ENCODE peak calls at places on chromosomes 2 and 18, in seven cellular contexts. K, H, P, Z, U, J and X are unnamed samples. For H3K4me1, the result is how much of the 10 kb centered on the place peaks cover.

GRCh38 chr2:107553534-107553933 is 273.2 kb upstream of the RGPD4 start:
- DNase-seq in P (no peak), K (no peak), H (no peak), Z (peak), J (peak), U (no peak), X (no peak)

GRCh38 chr2:128360711-128361110 is 42.0 kb upstream of the HS6ST1 start:
- DNase-seq in Z (no peak), P (no peak), U (no peak), J (no peak), K (no peak), H (no peak), X (no peak)

GRCh38 chr18:28041366-28041765 is 135.6 kb downstream of the CDH2 start:
- DNase-seq in Z (peak), J (no peak), K (no peak), U (no peak), P (peak), H (peak), X (no peak)

GRCh38 chr2:173929441-173929840 is 35.7 kb downstream of the SP3 start:
- DNase-seq in Z (no peak), J (no peak), H (peak), K (no peak), U (no peak), P (peak), X (no peak)

GRCh38 chr2:163719278-163719677 is 16.5 kb downstream of the FIGN start:
- DNase-seq in U (no peak), Z (no peak), J (no peak), K (no peak), P (no peak), H (no peak), X (no peak)

GRCh38 chr18:5463390-5463789 is 80.4 kb downstream of the EPB41L3 start:
- DNase-seq in K (peak), P (no peak), U (no peak), Z (peak), H (peak), J (peak), X (no peak)

GRCh38 chr2:42844901-42845685 is 52.7 kb upstream of the HAAO start:
- DNase-seq in J (no peak), H (peak), Z (peak), U (no peak), P (no peak), K (no peak), X (peak)

GRCh38 chr2:20614201-20615045 is 36.5 kb downstream of the HS1BP3 start:
- DNase-seq in P (no peak), J (peak), K (no peak), H (no peak), U (no peak), Z (peak), X (peak)

GRCh38 chr2:220787251-220787650 is 784.9 kb downstream of the EPHA4 start:
- DNase-seq in H (no peak), K (no peak), J (no peak), P (peak), Z (peak), U (no peak), X (no peak)

GRCh38 chr2:74735544-74735943 is 81.5 kb downstream of the SEMA4F start:
- DNase-seq in H (no peak), U (no peak), K (no peak), J (no peak), P (no peak), Z (no peak), X (peak)

GRCh38 chr2:12291303-12291702 is 425.4 kb upstream of the TRIB2 start:
- DNase-seq in K (no peak), H (no peak), Z (no peak), U (no peak), J (no peak), P (no peak), X (no peak)

GRCh38 chr2:216863029-216863428 is 3.2 kb upstream of the TNP1 start:
- DNase-seq in J (no peak), K (no peak), P (no peak), Z (no peak), U (no peak), H (no peak), X (no peak)

DNA sequence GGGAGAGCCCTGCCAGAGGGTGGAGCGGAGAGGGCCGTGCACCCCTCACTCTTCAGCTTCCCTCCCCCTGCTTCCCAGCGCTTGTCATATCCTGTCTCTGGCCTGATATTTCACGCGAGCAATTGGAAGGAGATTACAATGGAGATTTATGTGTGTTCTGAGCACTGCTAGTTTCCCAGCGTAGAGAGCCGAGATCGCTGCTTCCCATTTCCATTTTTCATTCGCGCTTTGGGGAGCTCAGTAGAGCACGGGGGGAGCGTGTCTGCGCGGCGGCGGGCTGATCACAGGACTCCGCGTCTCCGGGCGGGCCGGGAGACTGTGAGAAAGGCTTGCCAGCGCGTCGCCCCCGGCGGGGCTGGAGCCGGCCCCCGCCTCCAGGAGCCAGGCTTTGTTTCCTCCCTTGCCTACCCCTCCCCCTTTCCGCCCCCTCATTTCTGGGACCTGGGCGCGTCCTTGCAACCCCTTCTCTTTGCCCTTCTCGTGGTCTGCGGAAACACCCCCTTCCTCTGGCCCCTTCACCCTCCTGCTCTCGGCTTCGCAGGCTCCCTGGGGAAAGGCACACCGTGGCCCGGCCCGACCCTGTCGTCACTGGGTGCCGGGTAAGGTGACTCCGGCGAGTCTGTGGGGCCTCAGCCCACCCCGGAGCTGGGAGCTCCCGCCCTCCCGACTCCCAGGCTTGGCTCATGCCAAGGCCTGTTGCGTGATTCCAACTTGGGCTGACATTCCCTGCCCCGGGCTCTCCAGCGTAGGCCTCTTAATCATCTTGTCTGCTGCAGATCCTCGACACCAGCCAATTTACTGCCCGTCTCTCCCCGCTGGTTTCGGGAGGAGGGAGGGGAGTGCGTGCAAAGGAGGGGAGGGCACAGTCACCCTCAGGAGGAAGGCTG is 5.8 kb downstream of the DLX2 start:
- DNase-seq in H (peak), Z (peak), J (no peak), U (no peak), K (no peak), P (peak), X (peak)
- H3K4me1 ChIP-seq in H (half or more), Z (under half), J (under half), U (half or more), K (half or more), P (half or more), X (under half)

DNA sequence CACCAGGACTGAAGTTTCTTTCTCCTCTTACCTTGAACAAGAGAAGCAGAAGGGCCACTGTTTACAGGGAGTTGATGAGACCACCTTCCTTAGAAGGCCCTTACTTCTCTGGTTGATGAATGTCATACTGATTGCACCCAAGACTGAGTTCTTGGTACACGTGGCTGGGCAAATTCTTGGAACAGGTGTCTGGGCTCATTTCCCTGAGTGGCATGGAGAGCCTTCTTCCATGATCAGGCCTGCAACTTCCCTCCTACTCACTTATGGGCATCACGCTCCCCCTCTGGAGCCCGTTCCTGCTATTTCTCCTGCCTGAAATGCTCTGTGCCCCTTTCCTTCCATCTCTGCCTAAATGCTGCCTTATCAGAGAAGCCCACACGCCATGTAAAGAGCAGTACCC is 110.3 kb downstream of the PTPRM start:
- DNase-seq in H (no peak), J (no peak), K (no peak), P (no peak), Z (no peak), U (no peak), X (no peak)
- H3K4me1 ChIP-seq in H (under half), J (under half), K (under half), P (under half), Z (under half), U (under half), X (under half)

DNA sequence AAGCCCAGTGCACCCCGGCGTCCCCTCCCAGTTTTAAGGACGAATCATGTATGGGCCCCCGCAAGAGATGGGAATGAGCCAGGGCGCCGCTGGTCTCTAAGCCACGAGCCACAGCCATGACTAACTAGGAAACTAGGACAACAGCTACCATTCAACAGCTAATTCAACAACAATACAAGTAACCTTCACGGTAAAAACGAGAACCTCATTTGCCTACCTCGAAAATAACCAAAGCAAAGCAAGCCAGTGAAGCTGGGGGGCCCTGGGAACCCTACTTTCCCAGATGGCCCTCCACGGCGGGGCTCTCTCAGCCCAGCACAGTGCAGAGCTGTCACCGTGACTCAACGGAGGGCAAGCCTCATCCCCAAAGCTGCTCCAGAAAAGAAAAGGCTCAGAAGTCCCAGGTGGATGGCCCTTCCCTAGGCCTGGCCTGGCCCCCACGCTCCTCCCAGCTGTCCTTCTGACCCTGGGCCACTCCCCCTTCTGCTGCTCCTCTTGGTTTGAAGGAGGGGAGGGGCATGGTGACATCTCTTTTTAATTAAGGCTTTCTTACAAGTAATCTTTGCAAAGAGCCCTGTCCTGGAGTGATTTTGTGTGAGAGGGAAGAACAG is 126.3 kb downstream of the HDAC4 start:
- DNase-seq in U (no peak), J (peak), K (peak), P (peak), H (no peak), Z (peak), X (no peak)
- H3K4me1 ChIP-seq in U (under half), J (half or more), K (under half), P (half or more), H (under half), Z (under half), X (under half)

DNA sequence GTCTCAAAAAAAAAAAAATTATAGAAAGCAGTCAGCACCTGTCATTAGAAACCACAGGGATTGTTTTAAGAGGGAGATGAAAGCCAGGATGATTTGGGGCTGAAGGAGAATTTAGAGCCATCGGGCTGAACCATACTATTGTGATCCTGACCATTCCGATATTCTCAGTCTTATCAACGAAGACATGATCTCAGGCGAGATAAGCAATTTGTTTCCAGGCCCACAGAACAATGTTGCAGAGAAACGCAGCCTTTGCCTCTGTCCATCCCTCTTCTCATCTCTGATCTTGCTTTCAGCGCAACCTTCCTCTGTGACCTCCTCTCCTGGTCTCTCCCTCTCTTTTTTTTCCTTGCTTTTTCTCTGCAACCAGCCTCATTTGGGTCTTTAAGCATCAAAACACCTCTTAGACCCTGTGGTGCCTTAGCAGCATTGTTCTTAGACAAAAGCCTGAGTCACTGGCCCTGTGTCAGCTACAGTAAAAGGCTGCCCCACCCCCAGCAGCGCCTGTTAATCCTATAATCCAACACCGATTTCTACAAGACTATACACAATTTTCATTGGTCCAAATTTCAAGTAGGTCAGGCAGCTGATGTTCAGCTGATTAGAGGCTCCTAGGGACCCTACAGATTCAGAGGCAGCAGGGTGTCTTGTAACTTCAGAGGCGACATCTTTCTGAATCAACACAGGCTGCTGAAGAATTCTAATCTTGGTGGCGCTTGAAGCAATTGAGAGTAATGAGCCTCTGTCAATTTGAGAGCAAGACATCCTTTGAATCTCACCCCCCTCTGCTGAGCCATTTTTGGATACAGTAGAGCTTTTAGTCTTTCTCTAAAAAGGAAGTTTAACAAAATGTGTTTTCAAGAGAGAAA is 206.0 kb downstream of the NCK2 start:
- DNase-seq in Z (no peak), J (no peak), U (no peak), K (no peak), H (peak), P (no peak), X (peak)
- H3K4me1 ChIP-seq in Z (under half), J (under half), U (under half), K (under half), H (under half), P (under half), X (under half)

GRCh38 chr18:63195410-63196159 is 124.0 kb downstream of the BCL2 start:
- DNase-seq in H (no peak), K (no peak), P (no peak), U (no peak), Z (no peak), J (no peak), X (no peak)

GRCh38 chr18:63197246-63197791 is 122.2 kb downstream of the BCL2 start:
- DNase-seq in J (no peak), Z (no peak), H (no peak), U (no peak), P (no peak), K (no peak), X (no peak)

GRCh38 chr18:63199743-63200241 is 119.8 kb downstream of the BCL2 start:
- DNase-seq in Z (no peak), H (no peak), U (peak), K (no peak), J (no peak), P (no peak), X (no peak)

GRCh38 chr18:63198098-63198760 is 121.3 kb downstream of the BCL2 start:
- DNase-seq in J (no peak), H (no peak), Z (no peak), P (no peak), U (no peak), K (no peak), X (no peak)

DNA sequence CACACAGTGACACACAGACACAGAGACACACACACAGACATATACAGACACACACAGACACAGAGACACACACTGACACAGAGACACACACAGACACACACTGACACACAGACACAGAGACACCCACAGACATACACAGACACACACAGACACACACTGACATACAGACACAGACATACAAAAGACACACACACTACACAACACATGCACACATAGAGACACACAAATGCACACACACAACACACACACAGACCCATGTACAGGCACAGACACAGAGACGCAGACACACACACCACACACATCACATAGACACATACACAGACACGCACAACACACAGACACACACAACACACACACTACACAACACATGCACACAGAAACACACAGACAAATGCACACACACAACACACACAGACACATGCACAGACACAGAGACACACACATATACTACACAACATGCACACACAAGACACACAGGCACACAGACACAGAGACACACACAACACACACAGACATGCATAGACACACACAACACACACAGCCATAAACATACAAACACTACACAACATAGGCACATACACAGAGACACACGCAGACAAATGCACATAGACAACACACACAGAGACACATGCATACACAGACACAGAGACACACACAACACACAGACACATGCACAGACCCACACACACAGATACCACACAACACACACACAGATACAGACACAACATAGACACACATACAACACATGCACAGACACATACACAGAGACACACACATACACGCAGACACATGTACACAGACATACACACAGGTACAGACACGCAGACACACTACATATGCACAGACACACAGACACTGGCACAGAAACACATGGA is 120.5 kb downstream of the BCL2 start:
- DNase-seq in U (no peak), H (no peak), K (no peak), P (no peak), J (no peak), Z (no peak), X (no peak)
- H3K4me1 ChIP-seq in U (half or more), H (under half), K (under half), P (under half), J (under half), Z (under half), X (under half)

GRCh38 chr2:152489364-152489763 is 154.4 kb downstream of the FMNL2 start:
- DNase-seq in K (no peak), H (no peak), Z (no peak), P (no peak), J (no peak), U (no peak), X (no peak)
- H3K4me1 ChIP-seq in K (under half), H (under half), Z (under half), P (half or more), J (half or more), U (under half), X (under half)

DNA sequence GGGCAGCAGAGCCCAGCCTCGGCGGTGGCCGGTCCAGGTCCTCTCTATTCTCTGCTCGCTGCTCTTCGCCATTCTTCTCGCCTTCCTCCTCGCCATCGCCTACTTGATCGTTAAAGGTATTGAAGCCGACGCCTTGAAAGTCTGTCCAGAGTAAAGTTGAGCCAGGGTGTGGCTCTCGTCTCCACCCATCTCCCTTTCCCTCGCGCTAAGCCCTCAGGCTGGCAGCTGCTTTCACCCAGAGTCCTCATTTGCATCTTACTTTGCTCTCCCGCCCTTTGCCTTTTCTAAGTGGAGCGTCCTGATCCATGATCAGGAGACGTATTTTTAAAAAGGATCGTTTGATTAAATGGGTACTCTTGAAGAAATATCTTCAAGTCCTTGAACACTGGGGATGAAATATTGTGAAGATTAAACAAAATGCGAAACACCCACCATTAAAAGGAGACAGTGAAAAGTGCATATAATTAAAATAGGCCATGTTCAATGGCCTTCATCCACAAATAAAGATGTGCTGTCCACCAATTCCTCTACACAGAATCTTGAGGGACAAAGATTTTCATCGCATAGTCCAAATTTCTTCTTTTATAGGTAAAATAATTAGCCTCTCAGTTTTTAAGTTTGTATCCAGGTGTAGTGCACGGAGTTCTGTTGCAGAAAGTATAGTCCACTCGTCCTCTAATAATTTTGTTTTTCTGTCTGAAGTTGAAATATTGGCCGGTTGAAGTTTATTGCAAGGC is 657 bp downstream of the ARL6IP6 start:
- DNase-seq in J (peak), Z (peak), P (peak), H (peak), U (no peak), K (peak), X (peak)
- H3K4me1 ChIP-seq in J (under half), Z (under half), P (under half), H (under half), U (under half), K (under half), X (under half)

GRCh38 chr18:56358608-56359007 is 279.8 kb downstream of the TXNL1 start:
- DNase-seq in H (no peak), U (no peak), J (no peak), P (no peak), K (no peak), Z (no peak), X (no peak)

GRCh38 chr18:56351911-56352502 is 286.4 kb downstream of the TXNL1 start:
- DNase-seq in U (no peak), H (no peak), P (no peak), K (no peak), Z (no peak), J (no peak), X (no peak)

DNA sequence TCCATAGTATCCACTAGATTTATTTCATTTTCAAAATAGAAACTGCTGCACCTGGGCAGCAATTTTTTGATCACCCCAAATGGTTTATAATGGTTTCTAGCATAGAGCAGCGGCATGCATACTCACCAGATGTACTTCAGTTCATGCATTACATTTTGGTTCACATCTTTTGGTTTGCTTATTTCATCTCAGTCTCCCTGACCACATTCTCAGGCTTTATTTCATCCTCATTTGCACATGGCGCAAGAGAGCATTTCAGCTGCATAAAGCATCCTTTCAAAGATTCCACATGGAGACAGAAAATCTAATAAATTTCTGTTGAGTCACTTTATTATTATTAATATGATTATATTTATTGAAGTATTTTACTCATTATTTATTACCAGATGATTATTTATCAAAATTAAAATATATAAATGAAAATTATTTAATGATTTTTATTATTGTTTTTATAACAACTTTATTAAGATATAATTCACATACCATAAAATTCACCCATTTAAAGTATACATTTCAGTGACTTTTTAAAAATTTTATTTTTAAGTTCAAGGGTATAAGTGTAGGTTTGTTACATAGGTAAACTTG is 284.6 kb downstream of the TXNL1 start:
- DNase-seq in H (no peak), P (no peak), Z (no peak), J (no peak), U (no peak), K (no peak), X (no peak)
- H3K4me1 ChIP-seq in H (under half), P (under half), Z (under half), J (under half), U (under half), K (under half), X (under half)